ENCODE peak calls at places on chromosomes 13 and 19, in four cellular contexts. B, T, Q and A are unnamed samples. For H3K4me1, the result is how much of the 10 kb centered on the place peaks cover.

GRCh38 chr19:19459707-19460251 is 54.3 kb downstream of the GATAD2A start:
- DNase-seq in B (peak), T (no peak), Q (peak), A (peak)

GRCh38 chr13:111122056-111122455 is 6.9 kb downstream of the ARHGEF7 start:
- DNase-seq in B (no peak), T (no peak), Q (no peak), A (no peak)

GRCh38 chr19:19468424-19469050 is 46.8 kb downstream of the TSSK6 start:
- DNase-seq in B (no peak), T (no peak), Q (peak), A (no peak)

GRCh38 chr13:86882835-86883234 is 788.3 kb upstream of the SLITRK5 start:
- DNase-seq in B (no peak), T (no peak), Q (no peak), A (no peak)

GRCh38 chr19:40613669-40614594 is 12.8 kb downstream of the LTBP4 start:
- DNase-seq in B (peak), T (peak), Q (peak), A (peak)

GRCh38 chr13:105135852-105136251 is 1399.6 kb downstream of the EFNB2 start:
- DNase-seq in B (no peak), T (no peak), Q (no peak), A (no peak)

GRCh38 chr19:3520166-3521103 is 14.3 kb downstream of the FZR1 start:
- DNase-seq in B (no peak), T (no peak), Q (no peak), A (peak)

GRCh38 chr13:25945596-25945995 is 106.2 kb downstream of the SHISA2 start:
- DNase-seq in B (no peak), T (no peak), Q (no peak), A (no peak)

GRCh38 chr19:19133985-19134384 is 4.3 kb downstream of the TMEM161A start:
- DNase-seq in B (no peak), T (no peak), Q (no peak), A (no peak)

GRCh38 chr13:100881291-100881864 is 206.8 kb upstream of the TMTC4 start:
- DNase-seq in B (no peak), T (no peak), Q (peak), A (no peak)

GRCh38 chr19:44657211-44657921 is 13.7 kb downstream of the PVR start:
- DNase-seq in B (peak), T (peak), Q (peak), A (peak)

GRCh38 chr19:56109216-56109615 is 11.9 kb downstream of the ZNF787 start:
- DNase-seq in B (no peak), T (no peak), Q (peak), A (no peak)

GRCh38 chr13:97866346-97866745 is 87.1 kb upstream of the IPO5 start:
- DNase-seq in B (no peak), T (no peak), Q (no peak), A (no peak)

GRCh38 chr13:102700088-102701031 is 5.5 kb upstream of the METTL21C start:
- DNase-seq in B (no peak), T (peak), Q (peak), A (no peak)

GRCh38 chr19:51242881-51243280 is 8.0 kb upstream of the SIGLECL1 start:
- DNase-seq in B (no peak), T (no peak), Q (no peak), A (no peak)

GRCh38 chr19:29491491-29491890 is 34.3 kb upstream of the VSTM2B start:
- DNase-seq in B (no peak), T (no peak), Q (no peak), A (no peak)

GRCh38 chr13:19838726-19839342 is 24.6 kb downstream of the ZMYM5 start:
- DNase-seq in B (no peak), T (no peak), Q (peak), A (no peak)

GRCh38 chr13:44853641-44854040 is 135.6 kb downstream of the NUFIP1 start:
- DNase-seq in B (no peak), T (no peak), Q (no peak), A (peak)

GRCh38 chr19:5031231-5032100 is 62.6 kb downstream of the KDM4B start:
- DNase-seq in B (peak), T (peak), Q (peak), A (peak)

GRCh38 chr13:50917572-50917971 is 8.0 kb downstream of the RNASEH2B start:
- DNase-seq in B (no peak), T (no peak), Q (peak), A (no peak)

GRCh38 chr19:32624410-32624809 is 43.4 kb downstream of the PDCD5 start:
- DNase-seq in B (no peak), T (no peak), Q (no peak), A (no peak)

GRCh38 chr19:12757544-12758274 is 6.1 kb downstream of the BEST2 start:
- DNase-seq in B (peak), T (peak), Q (peak), A (peak)

GRCh38 chr13:91702411-91702810 is 304.0 kb downstream of the GPC5 start:
- DNase-seq in B (no peak), T (no peak), Q (no peak), A (no peak)

GRCh38 chr13:91701975-91702374 is 303.6 kb downstream of the GPC5 start:
- DNase-seq in B (no peak), T (no peak), Q (no peak), A (no peak)

GRCh38 chr13:91698308-91698707 is 299.9 kb downstream of the GPC5 start:
- DNase-seq in B (no peak), T (no peak), Q (no peak), A (no peak)

GRCh38 chr13:91699863-91700262 is 301.4 kb downstream of the GPC5 start:
- DNase-seq in B (no peak), T (no peak), Q (no peak), A (no peak)

DNA sequence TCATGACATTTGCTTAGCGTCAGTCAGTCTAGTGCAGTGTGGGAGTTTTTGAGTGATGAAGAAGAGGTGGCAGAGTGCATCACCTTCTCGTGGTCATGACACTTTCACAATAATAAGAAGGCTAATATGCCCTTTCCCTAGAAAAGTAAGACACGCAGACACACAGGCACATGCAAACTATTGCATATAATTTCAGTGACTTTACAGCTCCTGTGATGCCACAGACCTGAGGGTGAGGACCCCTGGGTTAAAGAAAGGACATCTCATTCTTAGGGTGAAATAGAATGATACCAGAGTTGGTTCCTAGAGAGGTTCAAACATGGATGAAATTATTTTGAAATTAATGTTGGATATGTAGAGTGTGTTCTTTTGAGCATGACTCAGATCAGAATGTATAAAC is 300.3 kb downstream of the GPC5 start:
- DNase-seq in B (no peak), T (no peak), Q (no peak), A (no peak)
- H3K4me1 ChIP-seq in B (under half), T (under half), Q (under half), A (under half)

GRCh38 chr19:52336976-52337375 is 933 bp downstream of the ZNF610 start:
- DNase-seq in B (no peak), T (no peak), Q (peak), A (no peak)

GRCh38 chr19:52331757-52332156 is 4.3 kb upstream of the ZNF610 start:
- DNase-seq in B (no peak), T (no peak), Q (peak), A (no peak)

GRCh38 chr19:52335768-52336116 is 301 bp upstream of the ZNF610 start:
- DNase-seq in B (no peak), T (no peak), Q (no peak), A (no peak)

GRCh38 chr19:52336117-52336811 is at the start of gene ZNF610:
- DNase-seq in B (peak), T (peak), Q (peak), A (peak)
- H3K27ac ChIP-seq in B (peak), T (peak), Q (peak), A (peak)

GRCh38 chr19:1017115-1017905 is 3.6 kb downstream of the TMEM259 start:
- DNase-seq in B (no peak), T (no peak), Q (no peak), A (peak)
- H3K4me1 ChIP-seq in B (half or more), T (under half), Q (under half), A (under half)

DNA sequence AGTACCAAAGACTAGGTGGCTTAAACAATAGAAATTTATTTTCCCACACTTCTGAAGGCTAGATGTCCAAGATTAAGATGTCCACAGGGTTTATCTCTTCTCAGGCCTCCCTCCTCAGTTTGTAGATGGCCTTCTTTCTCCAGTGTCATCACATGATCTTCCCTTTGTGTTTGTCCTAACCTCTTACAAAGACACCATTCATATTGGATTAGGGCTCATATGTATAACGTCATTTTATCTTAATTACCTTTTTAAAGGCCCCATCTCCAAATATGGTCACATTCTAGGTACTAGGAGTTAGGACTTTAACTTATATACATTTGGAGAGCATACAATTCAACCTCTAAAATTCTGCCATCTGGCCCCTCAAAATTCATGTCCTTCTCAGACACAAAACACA is 34.3 kb downstream of the N4BP2L2 start:
- DNase-seq in B (no peak), T (no peak), Q (no peak), A (no peak)
- H3K27ac ChIP-seq in B (no peak), T (no peak), Q (no peak), A (no peak)

GRCh38 chr19:14437578-14438140 is 4.6 kb downstream of the PKN1 start:
- DNase-seq in B (no peak), T (no peak), Q (no peak), A (no peak)

GRCh38 chr19:14440049-14440448 is 6.9 kb downstream of the PKN1 start:
- DNase-seq in B (peak), T (no peak), Q (no peak), A (peak)

GRCh38 chr19:14441041-14441938 is 8.2 kb downstream of the PKN1 start:
- DNase-seq in B (no peak), T (no peak), Q (no peak), A (no peak)

GRCh38 chr19:14435320-14436050 is 2.4 kb downstream of the PKN1 start:
- DNase-seq in B (no peak), T (no peak), Q (no peak), A (no peak)

DNA sequence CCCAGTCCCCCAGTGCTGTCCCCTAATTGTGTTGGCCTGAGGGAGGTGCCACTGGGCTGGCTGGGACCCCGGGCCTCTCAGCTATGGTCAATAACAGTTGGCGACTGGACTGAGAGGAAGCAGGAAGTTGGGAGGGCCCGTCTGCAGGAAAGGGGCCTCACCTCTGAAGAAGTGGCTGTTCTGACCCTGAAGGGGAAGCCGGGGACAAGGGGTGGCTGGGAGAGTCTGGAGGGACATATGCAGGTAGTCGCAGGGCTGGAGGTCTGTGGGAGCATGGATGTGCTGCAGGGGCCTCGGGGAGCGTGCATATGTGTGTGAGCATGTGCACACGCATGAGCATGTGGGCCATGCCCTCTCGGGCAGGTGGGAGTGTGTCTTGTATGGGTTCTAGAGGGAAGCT is 5.9 kb downstream of the PKN1 start:
- DNase-seq in B (no peak), T (no peak), Q (no peak), A (no peak)
- H3K4me1 ChIP-seq in B (half or more), T (under half), Q (under half), A (under half)

DNA sequence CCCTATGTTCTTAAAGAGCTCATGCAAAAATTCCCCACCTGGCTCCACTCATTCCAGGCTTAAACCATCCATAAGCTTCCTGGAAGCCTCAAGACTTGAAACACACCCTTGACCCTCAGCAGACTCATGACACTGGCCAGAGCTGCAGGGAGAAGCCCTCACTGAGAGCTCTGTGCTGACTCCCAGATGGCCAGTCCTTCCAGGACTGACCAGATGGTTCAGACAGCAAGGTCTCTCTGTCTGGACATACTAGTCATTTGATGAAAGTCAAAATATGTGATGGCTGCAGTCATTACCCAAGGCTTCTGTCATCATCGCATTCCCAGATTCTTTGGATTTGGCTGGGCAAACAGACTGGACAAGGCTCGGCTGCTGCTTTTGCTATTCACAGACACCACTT is 397.4 kb downstream of the FOXO1 start:
- DNase-seq in B (no peak), T (peak), Q (no peak), A (no peak)
- H3K27ac ChIP-seq in B (no peak), T (no peak), Q (no peak), A (no peak)

DNA sequence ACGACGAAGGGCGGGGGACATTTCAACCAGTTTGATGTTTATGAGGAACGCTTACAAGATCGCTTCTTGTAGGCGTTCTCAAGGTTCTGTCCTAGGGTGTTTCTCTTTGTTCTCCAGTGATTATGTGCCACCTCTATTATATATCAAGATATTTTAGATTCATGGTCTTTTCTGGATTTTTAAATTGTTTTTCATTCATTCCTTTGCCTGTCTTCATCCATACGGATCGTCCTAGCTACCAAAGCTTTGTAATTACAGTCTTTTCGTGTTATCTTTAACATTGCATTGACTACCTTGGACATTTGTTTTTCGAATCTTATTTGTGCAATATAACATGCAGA is 342 bp upstream of the EID2 start:
- DNase-seq in B (no peak), T (no peak), Q (no peak), A (no peak)
- H3K4me1 ChIP-seq in B (under half), T (under half), Q (under half), A (under half)

GRCh38 chr19:16361254-16361653 is 36.6 kb downstream of the KLF2 start:
- DNase-seq in B (no peak), T (no peak), Q (peak), A (no peak)

GRCh38 chr19:16360738-16361137 is 36.1 kb downstream of the KLF2 start:
- DNase-seq in B (no peak), T (no peak), Q (no peak), A (no peak)

GRCh38 chr19:16363852-16364230 is 39.2 kb downstream of the KLF2 start:
- DNase-seq in B (no peak), T (no peak), Q (no peak), A (no peak)

GRCh38 chr19:16363133-16363851 is 38.7 kb downstream of the KLF2 start:
- DNase-seq in B (no peak), T (no peak), Q (no peak), A (peak)

GRCh38 chr19:16361926-16362325 is 37.3 kb downstream of the KLF2 start:
- DNase-seq in B (no peak), T (no peak), Q (no peak), A (no peak)
- H3K27ac ChIP-seq in B (no peak), T (no peak), Q (no peak), A (no peak)